ENCODE peak calls at places on chromosomes 3 and 15, in ten cellular contexts. P is left ventricle myocardium inferior; W is neural progenitor cell; C is choroid plexus epithelial cell; N is heart right ventricle; Z is A549; A is CD4-positive, alpha-beta memory T cell; Q is mammary epithelial cell; L is heart left ventricle; E is cardiac muscle cell. O is an unnamed sample.

GRCh38 chr3:137294139-137294538 is 336.4 kb downstream of the IL20RB start:
- DNase-seq in Z (no peak), E (no peak), L (no peak), W (peak; percentile 35), N (no peak), P (no peak), Q (no peak), C (no peak), A (no peak), O (no peak)

GRCh38 chr3:56919137-56919796 is 117.5 kb upstream of the ARHGEF3 start:
- DNase-seq in P (no peak), W (no peak), Z (no peak), E (no peak), A (peak; percentile 17), N (no peak), L (no peak), C (no peak), Q (no peak), O (no peak)

GRCh38 chr3:184337315-184337714 is at the start of gene FAM131A:
- DNase-seq in C (no peak), E (no peak), N (peak; percentile 53), Z (no peak), W (no peak), A (no peak), L (peak; percentile 73), Q (no peak), P (peak; percentile 77), O (peak; percentile 74)

GRCh38 chr3:170470063-170471006 is 51.7 kb downstream of the CLDN11 start:
- DNase-seq in P (no peak), C (peak; percentile 65), E (no peak), L (no peak), W (no peak), Z (no peak), Q (no peak), A (no peak), N (no peak), O (no peak)

GRCh38 chr3:114745322-114746240 is 401.5 kb downstream of the ZBTB20 start:
- DNase-seq in A (no peak), C (peak; percentile 78), N (no peak), E (no peak), L (no peak), P (no peak), Z (peak; percentile 79), Q (peak; percentile 66), W (peak; percentile 4), O (no peak)

GRCh38 chr15:96424674-96425073 is 94.2 kb downstream of the NR2F2 start:
- DNase-seq in E (no peak), N (no peak), A (no peak), C (no peak), Z (no peak), W (no peak), L (no peak), Q (no peak), P (no peak), O (no peak)

GRCh38 chr15:80780416-80781221 is 1.4 kb downstream of the CEMIP start:
- DNase-seq in C (peak; percentile 67), A (no peak), E (peak; percentile 89), P (peak; percentile 53), Z (peak; percentile 57), W (peak; percentile 92), N (peak; percentile 63), L (peak; percentile 65), Q (peak; percentile 48), O (no peak)

GRCh38 chr15:57323806-57324589 is 52.3 kb upstream of the CGNL1 start:
- DNase-seq in L (no peak), W (peak; percentile 57), A (no peak), Q (peak; percentile 51), N (no peak), E (no peak), C (peak; percentile 94), Z (peak; percentile 96), P (peak; percentile 10), O (no peak)

GRCh38 chr3:8529738-8530525 is 28.3 kb downstream of the LMCD1 start:
- DNase-seq in C (no peak), W (peak; percentile 13), E (no peak), P (no peak), Q (no peak), A (no peak), Z (peak; percentile 23), L (no peak), N (no peak), O (no peak)

GRCh38 chr3:166661621-166662020 is 718.5 kb downstream of the ZBBX start:
- DNase-seq in Q (no peak), C (no peak), A (no peak), L (no peak), P (no peak), Z (no peak), E (no peak), N (no peak), W (no peak), O (no peak)

GRCh38 chr15:41809121-41809520 is 18.8 kb upstream of the JMJD7 start:
- DNase-seq in E (no peak), Q (no peak), L (no peak), A (no peak), W (no peak), P (no peak), Z (no peak), C (no peak), N (no peak), O (no peak)

GRCh38 chr3:187678869-187679268 is 8.7 kb upstream of the SST start:
- DNase-seq in A (peak; percentile 9), Q (peak; percentile 23), W (peak; percentile 82), P (no peak), Z (peak; percentile 8), C (peak; percentile 88), E (peak; percentile 81), N (no peak), L (peak; percentile 42), O (no peak)

GRCh38 chr3:10329495-10330015 is 8.6 kb upstream of the SEC13 start:
- DNase-seq in A (no peak), W (no peak), E (no peak), Z (no peak), C (no peak), P (no peak), L (peak; percentile 8), Q (no peak), N (no peak), O (no peak)

GRCh38 chr3:72892081-72892763 is 4.4 kb downstream of the GXYLT2 start:
- DNase-seq in C (peak; percentile 96), E (no peak), L (peak; percentile 52), W (no peak), Q (peak; percentile 86), A (no peak), P (no peak), N (no peak), Z (no peak), O (no peak)

GRCh38 chr3:126895178-126896066 is 87.5 kb upstream of the PLXNA1 start:
- DNase-seq in E (peak; percentile 46), L (no peak), A (no peak), P (no peak), C (peak; percentile 13), Q (peak; percentile 59), W (no peak), Z (peak; percentile 10), N (no peak), O (peak; percentile 69)

GRCh38 chr15:62413147-62413546 is 248.1 kb upstream of the C2CD4B start:
- DNase-seq in P (no peak), N (no peak), Z (no peak), A (no peak), Q (no peak), W (no peak), L (no peak), E (no peak), C (no peak), O (no peak)
- H3K4me3 ChIP-seq in P (no peak overlapping the region), N (no peak overlapping the region), Z (no peak overlapping the region), A (no peak overlapping the region), Q (no peak overlapping the region), W (no peak overlapping the region), L (no peak overlapping the region), E (no peak overlapping the region), C (no peak overlapping the region), O (no peak overlapping the region)

DNA sequence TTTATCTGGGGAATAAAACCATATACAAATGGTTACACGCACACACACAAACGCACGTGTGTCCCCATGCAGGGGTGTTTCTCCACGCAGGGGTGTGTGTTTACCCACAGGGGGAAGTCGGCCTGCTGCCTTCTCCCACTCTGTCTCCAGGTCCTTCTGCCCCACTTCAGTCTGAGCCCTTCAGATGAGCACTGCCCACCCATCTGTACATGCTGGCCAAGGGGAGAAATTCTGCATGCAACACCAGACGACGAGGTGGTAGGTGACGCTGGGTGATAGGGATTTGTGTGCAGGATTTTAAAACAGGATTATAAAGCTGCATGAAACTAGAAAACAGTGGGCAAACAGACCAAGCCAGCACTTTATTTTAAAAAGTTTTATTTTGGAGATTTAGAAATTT is 122.5 kb downstream of the TJP1 start:
- DNase-seq in C (no peak), A (no peak), Z (no peak), P (no peak), Q (no peak), W (no peak), E (no peak), L (no peak), N (no peak), O (no peak)
- H3K4me3 ChIP-seq in C (no peak overlapping the region), A (no peak overlapping the region), Z (no peak overlapping the region), P (no peak overlapping the region), Q (no peak overlapping the region), W (no peak overlapping the region), E (no peak overlapping the region), L (no peak overlapping the region), N (no peak overlapping the region), O (no peak overlapping the region)

GRCh38 chr3:195866686-195867511 is 41.5 kb downstream of the TNK2 start:
- DNase-seq in P (no peak), L (no peak), E (no peak), W (no peak), Z (no peak), N (no peak), A (no peak), C (no peak), Q (no peak), O (no peak)

GRCh38 chr3:195865752-195866151 is 42.6 kb downstream of the TNK2 start:
- DNase-seq in L (no peak), Z (no peak), N (no peak), P (no peak), C (no peak), A (no peak), W (no peak), Q (no peak), E (no peak), O (no peak)

GRCh38 chr3:195859846-195860411 is 48.2 kb upstream of the MUC4 start:
- DNase-seq in E (no peak), W (peak; percentile 49), L (no peak), Q (no peak), P (no peak), N (no peak), A (no peak), C (no peak), Z (no peak), O (no peak)

GRCh38 chr3:195860456-195860855 is 47.9 kb downstream of the TNK2 start:
- DNase-seq in N (no peak), C (no peak), Z (no peak), L (no peak), P (no peak), E (no peak), A (no peak), W (no peak), Q (no peak), O (no peak)

GRCh38 chr3:195863121-195864061 is 45.0 kb downstream of the TNK2 start:
- DNase-seq in Q (peak; percentile 87), C (peak; percentile 94), N (peak; percentile 91), W (peak; percentile 90), L (peak; percentile 93), A (peak; percentile 40), Z (peak; percentile 53), P (peak; percentile 89), E (peak; percentile 92), O (peak; percentile 88)
- H3K4me3 ChIP-seq in Q (no peak overlapping the region), C (no peak overlapping the region), N (no peak overlapping the region), W (no peak overlapping the region), L (no peak overlapping the region), A (no peak overlapping the region), Z (no peak overlapping the region), P (no peak overlapping the region), E (no peak overlapping the region), O (peak overlapping the region; percentile 2)

GRCh38 chr3:143786229-143787199 is 61.8 kb downstream of the SLC9A9 start:
- DNase-seq in P (peak; percentile 48), C (peak; percentile 59), Q (no peak), Z (no peak), A (no peak), E (peak; percentile 16), W (no peak), N (peak; percentile 24), L (peak; percentile 38), O (peak; percentile 23)
- H3K4me3 ChIP-seq in P (peak overlapping the region; percentile 26), C (peak overlapping the region; percentile 29), Q (no peak overlapping the region), Z (no peak overlapping the region), A (no peak overlapping the region), E (no peak overlapping the region), W (no peak overlapping the region), N (peak overlapping the region; percentile 12), L (no peak overlapping the region), O (no peak overlapping the region)